ENCODE peak calls at places on chromosomes 11 and 22, in nine cellular contexts. One of them, this sample, is unnamed.

GRCh38 chr22:37240240-37240940 is 3.7 kb downstream of the RAC2 start:
- DNase-seq in tibial nerve: no peak
- DNase-seq in PC-3: no peak
- DNase-seq in heart left ventricle: no peak
- DNase-seq in spleen: peak; percentile 62
- DNase-seq in fibroblast of lung: no peak
- DNase-seq in right lobe of liver: peak; percentile 10
- DNase-seq in GM23338: no peak
- DNase-seq in SJCRH30: no peak
- DNase-seq in this sample: no peak

GRCh38 chr11:32939046-32939445 is 46.4 kb downstream of the QSER1 start:
- DNase-seq in tibial nerve: no peak
- DNase-seq in PC-3: no peak
- DNase-seq in heart left ventricle: no peak
- DNase-seq in spleen: no peak
- DNase-seq in fibroblast of lung: no peak
- DNase-seq in right lobe of liver: no peak
- DNase-seq in GM23338: no peak
- DNase-seq in SJCRH30: no peak
- DNase-seq in this sample: no peak

GRCh38 chr11:114571712-114572111 is 12.0 kb upstream of the NXPE1 start:
- DNase-seq in tibial nerve: no peak
- DNase-seq in PC-3: no peak
- DNase-seq in heart left ventricle: no peak
- DNase-seq in spleen: no peak
- DNase-seq in fibroblast of lung: no peak
- DNase-seq in right lobe of liver: no peak
- DNase-seq in GM23338: no peak
- DNase-seq in SJCRH30: no peak
- DNase-seq in this sample: no peak

GRCh38 chr11:47408598-47409439 is 429 bp downstream of the SLC39A13 start:
- DNase-seq in tibial nerve: no peak
- DNase-seq in PC-3: peak; percentile 72
- DNase-seq in heart left ventricle: peak; percentile 70
- DNase-seq in spleen: peak; percentile 96
- DNase-seq in fibroblast of lung: peak; percentile 85
- DNase-seq in right lobe of liver: peak; percentile 49
- DNase-seq in GM23338: peak; percentile 33
- DNase-seq in SJCRH30: peak; percentile 38
- DNase-seq in this sample: no peak

GRCh38 chr11:107565219-107565937 is at the start of gene ALKBH8:
- DNase-seq in tibial nerve: peak; percentile 57
- DNase-seq in PC-3: peak; percentile 84
- DNase-seq in heart left ventricle: peak; percentile 86
- DNase-seq in spleen: peak; percentile 92
- DNase-seq in fibroblast of lung: peak; percentile 62
- DNase-seq in right lobe of liver: peak; percentile 73
- DNase-seq in GM23338: peak; percentile 87
- DNase-seq in SJCRH30: peak; percentile 65
- DNase-seq in this sample: peak; percentile 65

GRCh38 chr11:100752371-100753073 is 65.4 kb downstream of the ARHGAP42 start:
- DNase-seq in tibial nerve: no peak
- DNase-seq in PC-3: peak; percentile 41
- DNase-seq in heart left ventricle: no peak
- DNase-seq in spleen: no peak
- DNase-seq in fibroblast of lung: no peak
- DNase-seq in right lobe of liver: no peak
- DNase-seq in GM23338: no peak
- DNase-seq in SJCRH30: peak; percentile 13
- DNase-seq in this sample: no peak

GRCh38 chr22:39935116-39935515 is 25.1 kb upstream of the TMA7B start:
- DNase-seq in tibial nerve: no peak
- DNase-seq in PC-3: no peak
- DNase-seq in heart left ventricle: no peak
- DNase-seq in spleen: no peak
- DNase-seq in fibroblast of lung: no peak
- DNase-seq in right lobe of liver: no peak
- DNase-seq in GM23338: no peak
- DNase-seq in SJCRH30: no peak
- DNase-seq in this sample: no peak

GRCh38 chr11:58193403-58193802 is 4.5 kb downstream of the OR9Q2 start:
- DNase-seq in tibial nerve: no peak
- DNase-seq in PC-3: no peak
- DNase-seq in heart left ventricle: no peak
- DNase-seq in spleen: no peak
- DNase-seq in fibroblast of lung: no peak
- DNase-seq in right lobe of liver: no peak
- DNase-seq in GM23338: no peak
- DNase-seq in SJCRH30: no peak
- DNase-seq in this sample: no peak

GRCh38 chr11:97739892-97740782 is 1280.6 kb upstream of the CNTN5 start:
- DNase-seq in tibial nerve: no peak
- DNase-seq in PC-3: peak; percentile 10
- DNase-seq in heart left ventricle: no peak
- DNase-seq in spleen: no peak
- DNase-seq in fibroblast of lung: peak; percentile 49
- DNase-seq in right lobe of liver: no peak
- DNase-seq in GM23338: no peak
- DNase-seq in SJCRH30: no peak
- DNase-seq in this sample: no peak

GRCh38 chr11:133040289-133040893 is 491.9 kb downstream of the OPCML start:
- DNase-seq in tibial nerve: no peak
- DNase-seq in PC-3: no peak
- DNase-seq in heart left ventricle: no peak
- DNase-seq in spleen: no peak
- DNase-seq in fibroblast of lung: peak; percentile 65
- DNase-seq in right lobe of liver: no peak
- DNase-seq in GM23338: no peak
- DNase-seq in SJCRH30: no peak
- DNase-seq in this sample: no peak

DNA sequence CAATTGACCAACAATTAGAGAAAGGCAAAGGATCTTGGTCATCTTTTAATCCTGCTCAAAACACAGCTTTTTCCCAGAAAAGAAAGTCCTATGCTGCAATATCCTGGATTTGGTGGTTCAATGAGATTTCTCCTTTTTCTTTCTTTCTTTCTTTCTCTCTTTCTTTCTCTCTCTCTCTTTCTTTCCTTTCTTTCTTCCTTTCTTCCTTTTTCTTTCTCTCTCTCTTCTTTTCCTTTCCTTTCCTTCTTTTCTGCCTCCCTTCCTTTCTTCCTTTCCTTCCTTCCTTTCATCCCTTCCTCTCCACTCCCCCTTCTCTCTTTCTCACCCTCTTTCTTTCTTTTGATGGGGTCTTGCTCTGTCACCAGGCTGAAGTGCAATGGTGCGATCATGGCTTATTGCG is 31.7 kb upstream of the MSANTD2 start:
- DNase-seq in tibial nerve: no peak
- DNase-seq in PC-3: no peak
- DNase-seq in heart left ventricle: no peak
- DNase-seq in spleen: no peak
- DNase-seq in fibroblast of lung: no peak
- DNase-seq in right lobe of liver: no peak
- DNase-seq in GM23338: no peak
- DNase-seq in SJCRH30: no peak
- DNase-seq in this sample: no peak
- H3K27me3 ChIP-seq in tibial nerve: peaks cover 15% of the 10 kb centered on the region
- H3K27me3 ChIP-seq in PC-3: no peaks in the 10 kb centered on the region
- H3K27me3 ChIP-seq in heart left ventricle: no peaks in the 10 kb centered on the region
- H3K27me3 ChIP-seq in spleen: no peaks in the 10 kb centered on the region
- H3K27me3 ChIP-seq in fibroblast of lung: peaks cover 4% of the 10 kb centered on the region
- H3K27me3 ChIP-seq in right lobe of liver: no peaks in the 10 kb centered on the region
- H3K27me3 ChIP-seq in GM23338: peaks cover 18% of the 10 kb centered on the region
- H3K27me3 ChIP-seq in SJCRH30: no peaks in the 10 kb centered on the region
- H3K27me3 ChIP-seq in this sample: no peaks in the 10 kb centered on the region

GRCh38 chr22:31104869-31105268 is 2.5 kb downstream of the SELENOM start:
- DNase-seq in tibial nerve: no peak
- DNase-seq in PC-3: no peak
- DNase-seq in heart left ventricle: peak; percentile 53
- DNase-seq in spleen: peak; percentile 69
- DNase-seq in fibroblast of lung: peak; percentile 26
- DNase-seq in right lobe of liver: no peak
- DNase-seq in GM23338: peak; percentile 93
- DNase-seq in SJCRH30: no peak
- DNase-seq in this sample: no peak
- H3K27me3 ChIP-seq in tibial nerve: no peaks in the 10 kb centered on the region
- H3K27me3 ChIP-seq in PC-3: no peaks in the 10 kb centered on the region
- H3K27me3 ChIP-seq in heart left ventricle: no peaks in the 10 kb centered on the region
- H3K27me3 ChIP-seq in spleen: no peaks in the 10 kb centered on the region
- H3K27me3 ChIP-seq in fibroblast of lung: no peaks in the 10 kb centered on the region
- H3K27me3 ChIP-seq in right lobe of liver: no peaks in the 10 kb centered on the region
- H3K27me3 ChIP-seq in GM23338: peaks cover 22% of the 10 kb centered on the region
- H3K27me3 ChIP-seq in SJCRH30: no peaks in the 10 kb centered on the region
- H3K27me3 ChIP-seq in this sample: no peaks in the 10 kb centered on the region

GRCh38 chr22:19694696-19695095 is 19.6 kb upstream of the SEPTIN5 start:
- DNase-seq in tibial nerve: no peak
- DNase-seq in PC-3: no peak
- DNase-seq in heart left ventricle: no peak
- DNase-seq in spleen: peak; percentile 43
- DNase-seq in fibroblast of lung: no peak
- DNase-seq in right lobe of liver: no peak
- DNase-seq in GM23338: no peak
- DNase-seq in SJCRH30: no peak
- DNase-seq in this sample: no peak
- H3K27me3 ChIP-seq in tibial nerve: no peaks in the 10 kb centered on the region
- H3K27me3 ChIP-seq in PC-3: no peaks in the 10 kb centered on the region
- H3K27me3 ChIP-seq in heart left ventricle: no peaks in the 10 kb centered on the region
- H3K27me3 ChIP-seq in spleen: no peaks in the 10 kb centered on the region
- H3K27me3 ChIP-seq in fibroblast of lung: no peaks in the 10 kb centered on the region
- H3K27me3 ChIP-seq in right lobe of liver: no peaks in the 10 kb centered on the region
- H3K27me3 ChIP-seq in GM23338: no peaks in the 10 kb centered on the region
- H3K27me3 ChIP-seq in SJCRH30: peaks cover 3% of the 10 kb centered on the region
- H3K27me3 ChIP-seq in this sample: no peaks in the 10 kb centered on the region

DNA sequence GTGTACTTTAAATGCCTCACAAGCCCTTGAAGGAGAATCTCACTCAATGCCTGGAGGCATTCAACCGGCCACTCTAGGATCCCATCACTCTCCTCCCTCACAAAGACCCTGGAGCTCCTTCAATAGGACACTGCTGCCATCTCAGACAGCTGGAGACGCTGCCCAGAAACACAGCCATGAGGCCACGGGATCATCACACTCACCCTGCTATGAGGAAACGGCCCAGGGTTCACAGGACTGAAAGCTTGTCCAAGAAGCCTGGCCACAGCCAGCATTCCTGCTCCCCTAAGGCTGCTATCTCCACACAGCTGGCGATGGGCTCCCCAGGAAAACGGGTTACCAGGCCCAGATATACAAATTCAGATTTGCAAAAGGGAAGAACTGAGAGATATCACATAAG is 13.2 kb downstream of the CARS1 start:
- DNase-seq in tibial nerve: no peak
- DNase-seq in PC-3: no peak
- DNase-seq in heart left ventricle: no peak
- DNase-seq in spleen: peak; percentile 23
- DNase-seq in fibroblast of lung: peak; percentile 44
- DNase-seq in right lobe of liver: peak; percentile 55
- DNase-seq in GM23338: no peak
- DNase-seq in SJCRH30: no peak
- DNase-seq in this sample: no peak
- H3K27me3 ChIP-seq in tibial nerve: no peaks in the 10 kb centered on the region
- H3K27me3 ChIP-seq in PC-3: no peaks in the 10 kb centered on the region
- H3K27me3 ChIP-seq in heart left ventricle: no peaks in the 10 kb centered on the region
- H3K27me3 ChIP-seq in spleen: no peaks in the 10 kb centered on the region
- H3K27me3 ChIP-seq in fibroblast of lung: no peaks in the 10 kb centered on the region
- H3K27me3 ChIP-seq in right lobe of liver: no peaks in the 10 kb centered on the region
- H3K27me3 ChIP-seq in GM23338: no peaks in the 10 kb centered on the region
- H3K27me3 ChIP-seq in SJCRH30: no peaks in the 10 kb centered on the region
- H3K27me3 ChIP-seq in this sample: no peaks in the 10 kb centered on the region

DNA sequence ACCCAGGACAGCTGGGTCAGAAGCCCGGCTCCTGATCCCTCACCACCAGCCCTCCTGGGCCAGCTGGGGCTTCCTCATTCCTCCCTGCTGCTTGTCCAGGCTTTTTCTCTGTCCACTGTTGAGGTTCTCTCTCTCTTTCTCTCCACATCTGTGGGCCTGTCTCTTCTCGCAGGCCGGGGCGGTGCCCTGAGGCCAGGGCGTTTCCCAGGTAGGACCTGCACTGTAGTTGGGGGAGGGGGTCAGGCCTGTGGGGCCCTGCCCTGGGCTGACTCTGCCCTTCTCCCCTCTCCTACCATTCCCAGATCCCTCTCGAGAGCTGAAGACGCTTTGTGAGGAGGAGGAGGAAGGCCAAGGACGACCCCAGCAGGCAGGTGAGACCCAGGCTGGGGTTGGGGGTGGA is 4.9 kb downstream of the EHBP1L1 start:
- DNase-seq in tibial nerve: no peak
- DNase-seq in PC-3: no peak
- DNase-seq in heart left ventricle: no peak
- DNase-seq in spleen: no peak
- DNase-seq in fibroblast of lung: no peak
- DNase-seq in right lobe of liver: no peak
- DNase-seq in GM23338: no peak
- DNase-seq in SJCRH30: no peak
- DNase-seq in this sample: no peak
- H3K27me3 ChIP-seq in tibial nerve: no peaks in the 10 kb centered on the region
- H3K27me3 ChIP-seq in PC-3: no peaks in the 10 kb centered on the region
- H3K27me3 ChIP-seq in heart left ventricle: no peaks in the 10 kb centered on the region
- H3K27me3 ChIP-seq in spleen: no peaks in the 10 kb centered on the region
- H3K27me3 ChIP-seq in fibroblast of lung: no peaks in the 10 kb centered on the region
- H3K27me3 ChIP-seq in right lobe of liver: no peaks in the 10 kb centered on the region
- H3K27me3 ChIP-seq in GM23338: peaks cover 65% of the 10 kb centered on the region
- H3K27me3 ChIP-seq in SJCRH30: no peaks in the 10 kb centered on the region
- H3K27me3 ChIP-seq in this sample: no peaks in the 10 kb centered on the region

GRCh38 chr22:22362939-22363338 is 118.4 kb downstream of the VPREB1 start:
- DNase-seq in tibial nerve: no peak
- DNase-seq in PC-3: no peak
- DNase-seq in heart left ventricle: no peak
- DNase-seq in spleen: no peak
- DNase-seq in fibroblast of lung: no peak
- DNase-seq in right lobe of liver: no peak
- DNase-seq in GM23338: no peak
- DNase-seq in SJCRH30: no peak
- DNase-seq in this sample: no peak

GRCh38 chr22:22369962-22370265 is 125.3 kb downstream of the VPREB1 start:
- DNase-seq in tibial nerve: no peak
- DNase-seq in PC-3: no peak
- DNase-seq in heart left ventricle: no peak
- DNase-seq in spleen: no peak
- DNase-seq in fibroblast of lung: no peak
- DNase-seq in right lobe of liver: no peak
- DNase-seq in GM23338: no peak
- DNase-seq in SJCRH30: peak; percentile 73
- DNase-seq in this sample: no peak

GRCh38 chr22:22364207-22364606 is 119.6 kb downstream of the VPREB1 start:
- DNase-seq in tibial nerve: no peak
- DNase-seq in PC-3: no peak
- DNase-seq in heart left ventricle: no peak
- DNase-seq in spleen: no peak
- DNase-seq in fibroblast of lung: no peak
- DNase-seq in right lobe of liver: no peak
- DNase-seq in GM23338: no peak
- DNase-seq in SJCRH30: no peak
- DNase-seq in this sample: no peak

GRCh38 chr22:22368516-22368915 is 123.9 kb downstream of the VPREB1 start:
- DNase-seq in tibial nerve: no peak
- DNase-seq in PC-3: no peak
- DNase-seq in heart left ventricle: no peak
- DNase-seq in spleen: no peak
- DNase-seq in fibroblast of lung: no peak
- DNase-seq in right lobe of liver: no peak
- DNase-seq in GM23338: no peak
- DNase-seq in SJCRH30: no peak
- DNase-seq in this sample: no peak

GRCh38 chr22:22366478-22366988 is 121.9 kb downstream of the VPREB1 start:
- DNase-seq in tibial nerve: no peak
- DNase-seq in PC-3: no peak
- DNase-seq in heart left ventricle: no peak
- DNase-seq in spleen: no peak
- DNase-seq in fibroblast of lung: no peak
- DNase-seq in right lobe of liver: no peak
- DNase-seq in GM23338: no peak
- DNase-seq in SJCRH30: no peak
- DNase-seq in this sample: no peak
- H3K27me3 ChIP-seq in tibial nerve: no peaks in the 10 kb centered on the region
- H3K27me3 ChIP-seq in PC-3: peaks cover 26% of the 10 kb centered on the region
- H3K27me3 ChIP-seq in heart left ventricle: no peaks in the 10 kb centered on the region
- H3K27me3 ChIP-seq in spleen: no peaks in the 10 kb centered on the region
- H3K27me3 ChIP-seq in fibroblast of lung: no peaks in the 10 kb centered on the region
- H3K27me3 ChIP-seq in right lobe of liver: no peaks in the 10 kb centered on the region
- H3K27me3 ChIP-seq in GM23338: peaks cover 100% of the 10 kb centered on the region
- H3K27me3 ChIP-seq in SJCRH30: no peaks in the 10 kb centered on the region
- H3K27me3 ChIP-seq in this sample: peaks cover 2% of the 10 kb centered on the region